ENCODE peak calls at places on chromosomes 16 and 17, in five cellular contexts. D is stimulated activated CD4-positive, alpha-beta T cell treated with anti-CD3 and anti-CD28 coated beads, Interleukin-1b, Interleukin-23, amount 100 ng/mL, for 1 hour; P is fibroblast of the aortic adventitia; C is activated naive CD4-positive, alpha-beta T cell; S is NCI-H2081. X is an unnamed sample.

GRCh38 chr16:2148714-2149629 is 547 bp downstream of the RAB26 start:
- DNase-seq in D (no peak), P (no peak), C (no peak), S (no peak), X (no peak)

GRCh38 chr16:67967956-67968439 is 439 bp downstream of the SLC12A4 start:
- DNase-seq in D (no peak), P (peak), C (no peak), S (no peak), X (peak)

GRCh38 chr16:23324727-23325126 is 22.6 kb downstream of the SCNN1B start:
- DNase-seq in D (no peak), P (no peak), C (no peak), S (peak), X (no peak)

GRCh38 chr17:38557836-38558750 is 47.7 kb downstream of the SRCIN1 start:
- DNase-seq in D (peak), P (peak), C (peak), S (peak), X (peak)

GRCh38 chr17:34154916-34155730 is 100.0 kb upstream of the CCL2 start:
- DNase-seq in D (no peak), P (no peak), C (no peak), S (no peak), X (no peak)

GRCh38 chr17:68820825-68821481 is 134.2 kb downstream of the ABCA8 start:
- DNase-seq in D (no peak), P (no peak), C (no peak), S (no peak), X (no peak)

GRCh38 chr17:35543856-35544255 is 6.4 kb upstream of the SLFN12L start:
- DNase-seq in D (no peak), P (no peak), C (no peak), S (no peak), X (no peak)

GRCh38 chr17:28180449-28180848 is 138.0 kb downstream of the NLK start:
- DNase-seq in D (no peak), P (peak), C (no peak), S (no peak), X (no peak)

GRCh38 chr16:1991588-1992474 is 2.1 kb downstream of the SYNGR3 start:
- DNase-seq in D (peak), P (peak), C (peak), S (no peak), X (peak)

GRCh38 chr16:57009641-57010170 is 20.3 kb downstream of the NLRC5 start:
- DNase-seq in D (no peak), P (no peak), C (no peak), S (no peak), X (no peak)

GRCh38 chr17:78263063-78263735 is 31.8 kb downstream of the TMEM235 start:
- DNase-seq in D (no peak), P (no peak), C (no peak), S (no peak), X (no peak)

GRCh38 chr16:10987361-10988163 is 43.2 kb downstream of the CLEC16A start:
- DNase-seq in D (no peak), P (no peak), C (no peak), S (no peak), X (no peak)

GRCh38 chr17:77127735-77128361 is 12.9 kb upstream of the SEC14L1 start:
- DNase-seq in D (peak), P (no peak), C (no peak), S (no peak), X (peak)

GRCh38 chr16:91484-91883 is 13.5 kb downstream of the MPG start:
- DNase-seq in D (no peak), P (peak), C (no peak), S (peak), X (no peak)

GRCh38 chr17:72592967-72593325 is 472.1 kb downstream of the SOX9 start:
- DNase-seq in D (no peak), P (no peak), C (no peak), S (no peak), X (no peak)

GRCh38 chr17:15649861-15650391 is 30.4 kb upstream of the FBXW10B start:
- DNase-seq in D (no peak), P (peak), C (no peak), S (no peak), X (no peak)

GRCh38 chr17:59914274-59914854 is 21.4 kb downstream of the RPS6KB1 start:
- DNase-seq in D (no peak), P (peak), C (no peak), S (peak), X (no peak)

GRCh38 chr16:4263504-4264436 is 9.1 kb downstream of the TFAP4 start:
- DNase-seq in D (no peak), P (peak), C (no peak), S (no peak), X (no peak)

GRCh38 chr17:67125924-67126323 is 81.6 kb downstream of the CACNG1 start:
- DNase-seq in D (no peak), P (no peak), C (no peak), S (no peak), X (no peak)

GRCh38 chr17:16380640-16381495 is at the start of gene UBB:
- DNase-seq in D (peak), P (peak), C (peak), S (peak), X (peak)

GRCh38 chr17:71229036-71229435 is 891.8 kb upstream of the SOX9 start:
- DNase-seq in D (no peak), P (no peak), C (no peak), S (no peak), X (no peak)

GRCh38 chr17:29155235-29155965 is 24.8 kb downstream of the MYO18A start:
- DNase-seq in D (no peak), P (peak), C (no peak), S (no peak), X (no peak)